ENCODE peak calls at places on chromosomes 13 and 19, in ten cellular contexts. One of them, this sample, is unnamed. For H3K36me3, the result is how much of the 10 kb centered on the place peaks cover.

GRCh38 chr13:84973661-84974060 is 825.6 kb downstream of the SLITRK6 start:
- DNase-seq in ovary: no peak
- DNase-seq in CD8-positive, alpha-beta T cell: no peak
- DNase-seq in heart left ventricle: no peak
- DNase-seq in cardiac muscle cell: no peak
- DNase-seq in sigmoid colon: no peak
- DNase-seq in colonic mucosa: no peak
- DNase-seq in pancreas: no peak
- DNase-seq in psoas muscle: no peak
- DNase-seq in stomach: no peak
- DNase-seq in this sample: no peak

GRCh38 chr19:48418317-48419064 is 25.0 kb downstream of the GRIN2D start:
- DNase-seq in ovary: no peak
- DNase-seq in CD8-positive, alpha-beta T cell: no peak
- DNase-seq in heart left ventricle: no peak
- DNase-seq in cardiac muscle cell: no peak
- DNase-seq in sigmoid colon: no peak
- DNase-seq in colonic mucosa: no peak
- DNase-seq in pancreas: no peak
- DNase-seq in psoas muscle: no peak
- DNase-seq in stomach: no peak
- DNase-seq in this sample: no peak

GRCh38 chr19:7894612-7895309 is 6.5 kb downstream of the LRRC8E start:
- DNase-seq in ovary: no peak
- DNase-seq in CD8-positive, alpha-beta T cell: no peak
- DNase-seq in heart left ventricle: no peak
- DNase-seq in cardiac muscle cell: no peak
- DNase-seq in sigmoid colon: no peak
- DNase-seq in colonic mucosa: peak
- DNase-seq in pancreas: peak
- DNase-seq in psoas muscle: no peak
- DNase-seq in stomach: peak
- DNase-seq in this sample: no peak

GRCh38 chr19:15330801-15331418 is 1.4 kb downstream of the BRD4 start:
- DNase-seq in ovary: no peak
- DNase-seq in CD8-positive, alpha-beta T cell: no peak
- DNase-seq in heart left ventricle: no peak
- DNase-seq in cardiac muscle cell: peak
- DNase-seq in sigmoid colon: no peak
- DNase-seq in colonic mucosa: peak
- DNase-seq in pancreas: no peak
- DNase-seq in psoas muscle: no peak
- DNase-seq in stomach: no peak
- DNase-seq in this sample: no peak

GRCh38 chr13:103639326-103639725 is 573.1 kb upstream of the SLC10A2 start:
- DNase-seq in ovary: no peak
- DNase-seq in CD8-positive, alpha-beta T cell: no peak
- DNase-seq in heart left ventricle: no peak
- DNase-seq in cardiac muscle cell: no peak
- DNase-seq in sigmoid colon: no peak
- DNase-seq in colonic mucosa: no peak
- DNase-seq in pancreas: no peak
- DNase-seq in psoas muscle: no peak
- DNase-seq in stomach: no peak
- DNase-seq in this sample: no peak

GRCh38 chr19:46511237-46511636 is 15.6 kb upstream of the PNMA8B start:
- DNase-seq in ovary: no peak
- DNase-seq in CD8-positive, alpha-beta T cell: no peak
- DNase-seq in heart left ventricle: no peak
- DNase-seq in cardiac muscle cell: no peak
- DNase-seq in sigmoid colon: no peak
- DNase-seq in colonic mucosa: no peak
- DNase-seq in pancreas: no peak
- DNase-seq in psoas muscle: no peak
- DNase-seq in stomach: no peak
- DNase-seq in this sample: no peak

GRCh38 chr13:105825071-105825470 is 710.4 kb downstream of the EFNB2 start:
- DNase-seq in ovary: no peak
- DNase-seq in CD8-positive, alpha-beta T cell: no peak
- DNase-seq in heart left ventricle: no peak
- DNase-seq in cardiac muscle cell: no peak
- DNase-seq in sigmoid colon: no peak
- DNase-seq in colonic mucosa: no peak
- DNase-seq in pancreas: no peak
- DNase-seq in psoas muscle: no peak
- DNase-seq in stomach: no peak
- DNase-seq in this sample: no peak

GRCh38 chr19:33718668-33719259 is 77.9 kb upstream of the KCTD15 start:
- DNase-seq in ovary: no peak
- DNase-seq in CD8-positive, alpha-beta T cell: no peak
- DNase-seq in heart left ventricle: no peak
- DNase-seq in cardiac muscle cell: no peak
- DNase-seq in sigmoid colon: no peak
- DNase-seq in colonic mucosa: no peak
- DNase-seq in pancreas: no peak
- DNase-seq in psoas muscle: no peak
- DNase-seq in stomach: no peak
- DNase-seq in this sample: no peak

GRCh38 chr19:38401148-38401547 is 1.7 kb upstream of the FAM98C start:
- DNase-seq in ovary: no peak
- DNase-seq in CD8-positive, alpha-beta T cell: no peak
- DNase-seq in heart left ventricle: no peak
- DNase-seq in cardiac muscle cell: no peak
- DNase-seq in sigmoid colon: no peak
- DNase-seq in colonic mucosa: no peak
- DNase-seq in pancreas: no peak
- DNase-seq in psoas muscle: no peak
- DNase-seq in stomach: no peak
- DNase-seq in this sample: no peak

GRCh38 chr19:49437231-49437630 is 4.1 kb downstream of the SLC17A7 start:
- DNase-seq in ovary: no peak
- DNase-seq in CD8-positive, alpha-beta T cell: no peak
- DNase-seq in heart left ventricle: no peak
- DNase-seq in cardiac muscle cell: no peak
- DNase-seq in sigmoid colon: no peak
- DNase-seq in colonic mucosa: no peak
- DNase-seq in pancreas: no peak
- DNase-seq in psoas muscle: no peak
- DNase-seq in stomach: no peak
- DNase-seq in this sample: no peak

GRCh38 chr19:2546128-2547032 is 70.5 kb downstream of the GADD45B start:
- DNase-seq in ovary: peak
- DNase-seq in CD8-positive, alpha-beta T cell: no peak
- DNase-seq in heart left ventricle: peak
- DNase-seq in cardiac muscle cell: peak
- DNase-seq in sigmoid colon: peak
- DNase-seq in colonic mucosa: peak
- DNase-seq in pancreas: no peak
- DNase-seq in psoas muscle: peak
- DNase-seq in stomach: peak
- DNase-seq in this sample: peak

GRCh38 chr19:49806613-49806946 is 6.5 kb downstream of the FUZ start:
- DNase-seq in ovary: peak
- DNase-seq in CD8-positive, alpha-beta T cell: no peak
- DNase-seq in heart left ventricle: no peak
- DNase-seq in cardiac muscle cell: no peak
- DNase-seq in sigmoid colon: no peak
- DNase-seq in colonic mucosa: no peak
- DNase-seq in pancreas: no peak
- DNase-seq in psoas muscle: no peak
- DNase-seq in stomach: no peak
- DNase-seq in this sample: no peak

GRCh38 chr13:21638319-21639282 is 32.3 kb upstream of the FGF9 start:
- DNase-seq in ovary: no peak
- DNase-seq in CD8-positive, alpha-beta T cell: peak
- DNase-seq in heart left ventricle: no peak
- DNase-seq in cardiac muscle cell: peak
- DNase-seq in sigmoid colon: no peak
- DNase-seq in colonic mucosa: peak
- DNase-seq in pancreas: peak
- DNase-seq in psoas muscle: no peak
- DNase-seq in stomach: no peak
- DNase-seq in this sample: no peak

GRCh38 chr13:94886191-94886590 is 173.8 kb upstream of the SOX21 start:
- DNase-seq in ovary: no peak
- DNase-seq in CD8-positive, alpha-beta T cell: no peak
- DNase-seq in heart left ventricle: no peak
- DNase-seq in cardiac muscle cell: no peak
- DNase-seq in sigmoid colon: no peak
- DNase-seq in colonic mucosa: no peak
- DNase-seq in pancreas: no peak
- DNase-seq in psoas muscle: no peak
- DNase-seq in stomach: no peak
- DNase-seq in this sample: no peak

GRCh38 chr13:106573279-106573831 is 5.4 kb upstream of the ARGLU1 start:
- DNase-seq in ovary: no peak
- DNase-seq in CD8-positive, alpha-beta T cell: no peak
- DNase-seq in heart left ventricle: no peak
- DNase-seq in cardiac muscle cell: no peak
- DNase-seq in sigmoid colon: peak
- DNase-seq in colonic mucosa: no peak
- DNase-seq in pancreas: no peak
- DNase-seq in psoas muscle: peak
- DNase-seq in stomach: no peak
- DNase-seq in this sample: no peak

GRCh38 chr13:77323858-77324257 is 3.0 kb downstream of the MYCBP2 start:
- DNase-seq in ovary: no peak
- DNase-seq in CD8-positive, alpha-beta T cell: no peak
- DNase-seq in heart left ventricle: no peak
- DNase-seq in cardiac muscle cell: no peak
- DNase-seq in sigmoid colon: no peak
- DNase-seq in colonic mucosa: no peak
- DNase-seq in pancreas: no peak
- DNase-seq in psoas muscle: no peak
- DNase-seq in stomach: no peak
- DNase-seq in this sample: no peak

GRCh38 chr13:42307461-42307860 is 35.5 kb downstream of the AKAP11 start:
- DNase-seq in ovary: no peak
- DNase-seq in CD8-positive, alpha-beta T cell: no peak
- DNase-seq in heart left ventricle: no peak
- DNase-seq in cardiac muscle cell: no peak
- DNase-seq in sigmoid colon: no peak
- DNase-seq in colonic mucosa: no peak
- DNase-seq in pancreas: no peak
- DNase-seq in psoas muscle: no peak
- DNase-seq in stomach: no peak
- DNase-seq in this sample: no peak

GRCh38 chr13:42318570-42318969 is 46.6 kb downstream of the AKAP11 start:
- DNase-seq in ovary: no peak
- DNase-seq in CD8-positive, alpha-beta T cell: no peak
- DNase-seq in heart left ventricle: no peak
- DNase-seq in cardiac muscle cell: no peak
- DNase-seq in sigmoid colon: no peak
- DNase-seq in colonic mucosa: no peak
- DNase-seq in pancreas: no peak
- DNase-seq in psoas muscle: no peak
- DNase-seq in stomach: no peak
- DNase-seq in this sample: no peak

DNA sequence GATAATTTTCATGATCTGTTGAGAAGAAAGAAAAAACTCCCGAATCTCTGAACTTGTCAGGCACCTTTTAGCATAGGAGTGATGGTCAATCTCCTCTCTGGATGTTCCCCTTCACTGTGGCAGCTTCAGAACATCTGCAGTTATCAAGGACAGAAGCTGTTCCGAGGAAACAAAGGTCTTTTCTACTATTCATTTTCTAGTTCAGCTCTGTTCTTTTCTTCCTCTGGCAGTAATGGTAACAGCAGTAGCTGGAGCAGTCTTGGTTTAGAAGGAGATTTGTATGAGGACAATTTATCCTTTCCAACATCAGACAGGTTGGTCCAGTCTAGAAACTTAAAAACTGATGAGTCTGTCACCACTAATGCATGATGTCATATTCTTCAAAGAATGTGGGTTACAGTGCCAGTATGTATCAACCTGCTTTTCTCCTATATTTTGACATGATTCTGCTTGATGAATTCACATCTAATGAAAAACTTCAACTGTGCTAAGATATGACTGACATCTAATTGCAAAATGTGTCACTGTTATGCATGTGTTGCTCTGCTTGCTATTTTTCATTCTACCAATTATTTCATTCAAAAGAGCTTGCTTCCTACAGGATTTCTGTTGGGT is 41.0 kb downstream of the AKAP11 start:
- DNase-seq in ovary: no peak
- DNase-seq in CD8-positive, alpha-beta T cell: no peak
- DNase-seq in heart left ventricle: no peak
- DNase-seq in cardiac muscle cell: no peak
- DNase-seq in sigmoid colon: no peak
- DNase-seq in colonic mucosa: no peak
- DNase-seq in pancreas: no peak
- DNase-seq in psoas muscle: no peak
- DNase-seq in stomach: no peak
- DNase-seq in this sample: no peak
- TF ChIP-seq CTCF in ovary: no peak
- TF ChIP-seq CTCF in CD8-positive, alpha-beta T cell: no peak
- TF ChIP-seq CTCF in heart left ventricle: no peak
- TF ChIP-seq CTCF in cardiac muscle cell: no peak
- TF ChIP-seq CTCF in sigmoid colon: no peak
- TF ChIP-seq CTCF in colonic mucosa: no peak
- TF ChIP-seq CTCF in pancreas: no peak
- TF ChIP-seq CTCF in psoas muscle: no peak
- TF ChIP-seq CTCF in stomach: no peak
- TF ChIP-seq CTCF in this sample: no peak

GRCh38 chr13:113607477-113608245 is 23.1 kb downstream of the TFDP1 start:
- DNase-seq in ovary: no peak
- DNase-seq in CD8-positive, alpha-beta T cell: no peak
- DNase-seq in heart left ventricle: peak
- DNase-seq in cardiac muscle cell: no peak
- DNase-seq in sigmoid colon: no peak
- DNase-seq in colonic mucosa: no peak
- DNase-seq in pancreas: no peak
- DNase-seq in psoas muscle: no peak
- DNase-seq in stomach: peak
- DNase-seq in this sample: no peak
- H3K36me3 ChIP-seq in ovary: under half
- H3K36me3 ChIP-seq in CD8-positive, alpha-beta T cell: under half
- H3K36me3 ChIP-seq in heart left ventricle: under half
- H3K36me3 ChIP-seq in cardiac muscle cell: under half
- H3K36me3 ChIP-seq in sigmoid colon: under half
- H3K36me3 ChIP-seq in colonic mucosa: under half
- H3K36me3 ChIP-seq in pancreas: under half
- H3K36me3 ChIP-seq in psoas muscle: under half
- H3K36me3 ChIP-seq in stomach: under half
- H3K36me3 ChIP-seq in this sample: under half

GRCh38 chr13:33817843-33818661 is at the start of gene RFC3:
- DNase-seq in ovary: peak
- DNase-seq in CD8-positive, alpha-beta T cell: peak
- DNase-seq in heart left ventricle: peak
- DNase-seq in cardiac muscle cell: peak
- DNase-seq in sigmoid colon: peak
- DNase-seq in colonic mucosa: peak
- DNase-seq in pancreas: peak
- DNase-seq in psoas muscle: peak
- DNase-seq in stomach: peak
- DNase-seq in this sample: peak
- TF ChIP-seq CTCF in ovary: peak
- TF ChIP-seq CTCF in CD8-positive, alpha-beta T cell: no peak
- TF ChIP-seq CTCF in heart left ventricle: no peak
- TF ChIP-seq CTCF in cardiac muscle cell: no peak
- TF ChIP-seq CTCF in sigmoid colon: no peak
- TF ChIP-seq CTCF in colonic mucosa: no peak
- TF ChIP-seq CTCF in pancreas: no peak
- TF ChIP-seq CTCF in psoas muscle: no peak
- TF ChIP-seq CTCF in stomach: no peak
- TF ChIP-seq CTCF in this sample: peak

GRCh38 chr19:41863209-41863931 is 3.3 kb downstream of the RPS19 start:
- DNase-seq in ovary: no peak
- DNase-seq in CD8-positive, alpha-beta T cell: no peak
- DNase-seq in heart left ventricle: no peak
- DNase-seq in cardiac muscle cell: no peak
- DNase-seq in sigmoid colon: no peak
- DNase-seq in colonic mucosa: no peak
- DNase-seq in pancreas: no peak
- DNase-seq in psoas muscle: no peak
- DNase-seq in stomach: no peak
- DNase-seq in this sample: no peak
- H3K36me3 ChIP-seq in ovary: under half
- H3K36me3 ChIP-seq in CD8-positive, alpha-beta T cell: under half
- H3K36me3 ChIP-seq in heart left ventricle: under half
- H3K36me3 ChIP-seq in cardiac muscle cell: half or more
- H3K36me3 ChIP-seq in sigmoid colon: half or more
- H3K36me3 ChIP-seq in colonic mucosa: under half
- H3K36me3 ChIP-seq in pancreas: under half
- H3K36me3 ChIP-seq in psoas muscle: under half
- H3K36me3 ChIP-seq in stomach: half or more
- H3K36me3 ChIP-seq in this sample: under half